ENCODE peak calls at places on chromosome 6, in four cellular contexts. One of them, this sample, is unnamed.

GRCh38 chr6:96542702-96543101 is 20.2 kb upstream of the FHL5 start:
- DNase-seq in GM12878: no peak
- DNase-seq in GM12891: no peak
- DNase-seq in H1: no peak
- DNase-seq in this sample: no peak

GRCh38 chr6:163985710-163986109 is 571.2 kb downstream of the QKI start:
- DNase-seq in GM12891: no peak
- DNase-seq in H1: no peak
- DNase-seq in GM12878: no peak
- DNase-seq in this sample: no peak

GRCh38 chr6:12806811-12807210 is 90.2 kb downstream of the PHACTR1 start:
- DNase-seq in GM12891: no peak
- DNase-seq in H1: no peak
- DNase-seq in GM12878: no peak
- DNase-seq in this sample: no peak

GRCh38 chr6:80932364-80932763 is 820.1 kb downstream of the TENT5A start:
- DNase-seq in H1: no peak
- DNase-seq in GM12891: no peak
- DNase-seq in GM12878: no peak
- DNase-seq in this sample: no peak

GRCh38 chr6:41061196-41061726 is 8.3 kb downstream of the APOBEC2 start:
- DNase-seq in GM12891: no peak
- DNase-seq in H1: no peak
- DNase-seq in GM12878: no peak
- DNase-seq in this sample: no peak

GRCh38 chr6:169664227-169664626 is 37.6 kb downstream of the WDR27 start:
- DNase-seq in GM12878: no peak
- DNase-seq in H1: peak
- DNase-seq in GM12891: no peak
- DNase-seq in this sample: no peak

GRCh38 chr6:53982361-53983050 is 128.7 kb upstream of the MLIP start:
- DNase-seq in GM12878: no peak
- DNase-seq in GM12891: no peak
- DNase-seq in H1: no peak
- DNase-seq in this sample: no peak

GRCh38 chr6:81876977-81877376 is 124.5 kb upstream of the TENT5A start:
- DNase-seq in H1: no peak
- DNase-seq in GM12891: no peak
- DNase-seq in GM12878: no peak
- DNase-seq in this sample: no peak

GRCh38 chr6:161922631-161923119 is 648.8 kb upstream of the AGPAT4 start:
- DNase-seq in GM12878: no peak
- DNase-seq in GM12891: no peak
- DNase-seq in H1: no peak
- DNase-seq in this sample: no peak

GRCh38 chr6:118739976-118740771 is 88.8 kb upstream of the CEP85L start:
- DNase-seq in GM12878: no peak
- DNase-seq in GM12891: no peak
- DNase-seq in H1: no peak
- DNase-seq in this sample: no peak

GRCh38 chr6:108179741-108180140 is 13.9 kb downstream of the NR2E1 start:
- DNase-seq in GM12878: no peak
- DNase-seq in GM12891: no peak
- DNase-seq in H1: peak
- DNase-seq in this sample: no peak

GRCh38 chr6:142569676-142570075 is 267.9 kb downstream of the ADGRG6 start:
- DNase-seq in GM12891: no peak
- DNase-seq in H1: no peak
- DNase-seq in GM12878: no peak
- DNase-seq in this sample: no peak

GRCh38 chr6:2134559-2134958 is 110.8 kb downstream of the GMDS start:
- DNase-seq in GM12878: no peak
- DNase-seq in GM12891: no peak
- DNase-seq in H1: no peak
- DNase-seq in this sample: no peak

GRCh38 chr6:163419413-163420314 is 5.1 kb downstream of the QKI start:
- DNase-seq in GM12878: no peak
- DNase-seq in GM12891: no peak
- DNase-seq in H1: no peak
- DNase-seq in this sample: no peak

GRCh38 chr6:7101290-7101689 is 6.5 kb upstream of the RREB1 start:
- DNase-seq in GM12878: no peak
- DNase-seq in H1: no peak
- DNase-seq in GM12891: no peak
- DNase-seq in this sample: no peak

GRCh38 chr6:105374010-105374420 is 28.9 kb downstream of the PREP start:
- DNase-seq in H1: no peak
- DNase-seq in GM12891: no peak
- DNase-seq in GM12878: no peak
- DNase-seq in this sample: no peak

GRCh38 chr6:135182120-135182992 is 1.2 kb downstream of the MYB start:
- DNase-seq in H1: peak
- DNase-seq in GM12891: no peak
- DNase-seq in GM12878: no peak
- DNase-seq in this sample: no peak

GRCh38 chr6:107506145-107506544 is 16.2 kb downstream of the SOBP start:
- DNase-seq in H1: no peak
- DNase-seq in GM12878: no peak
- DNase-seq in GM12891: no peak
- DNase-seq in this sample: no peak

GRCh38 chr6:106772270-106773142 is 143.1 kb downstream of the QRSL1 start:
- DNase-seq in GM12878: no peak
- DNase-seq in H1: no peak
- DNase-seq in GM12891: no peak
- DNase-seq in this sample: no peak

GRCh38 chr6:157325069-157325805 is 1.9 kb upstream of the TMEM242 start:
- DNase-seq in GM12891: no peak
- DNase-seq in H1: no peak
- DNase-seq in GM12878: no peak
- DNase-seq in this sample: no peak

GRCh38 chr6:40274058-40274457 is 313.1 kb downstream of the LRFN2 start:
- DNase-seq in GM12878: no peak
- DNase-seq in H1: no peak
- DNase-seq in GM12891: no peak
- DNase-seq in this sample: no peak

GRCh38 chr6:114084327-114084890 is 113.5 kb upstream of the HDAC2 start:
- DNase-seq in GM12878: no peak
- DNase-seq in H1: no peak
- DNase-seq in GM12891: no peak
- DNase-seq in this sample: no peak

GRCh38 chr6:6057442-6058053 is 50.8 kb upstream of the NRN1 start:
- DNase-seq in H1: no peak
- DNase-seq in GM12891: peak
- DNase-seq in GM12878: peak
- DNase-seq in this sample: no peak

GRCh38 chr6:65170273-65170672 is 536.8 kb downstream of the EYS start:
- DNase-seq in H1: no peak
- DNase-seq in GM12878: no peak
- DNase-seq in GM12891: no peak
- DNase-seq in this sample: no peak

GRCh38 chr6:25041676-25042598 is 106.2 kb upstream of the RIPOR2 start:
- DNase-seq in H1: no peak
- DNase-seq in GM12891: no peak
- DNase-seq in GM12878: no peak
- DNase-seq in this sample: no peak

GRCh38 chr6:15620616-15621015 is 42.2 kb downstream of the DTNBP1 start:
- DNase-seq in GM12878: no peak
- DNase-seq in H1: no peak
- DNase-seq in GM12891: no peak
- DNase-seq in this sample: no peak

GRCh38 chr6:116847234-116847633 is 18.4 kb upstream of the GPRC6A start:
- DNase-seq in GM12878: no peak
- DNase-seq in H1: no peak
- DNase-seq in GM12891: no peak
- DNase-seq in this sample: no peak

GRCh38 chr6:130122243-130122642 is 100.5 kb downstream of the SAMD3 start:
- DNase-seq in H1: no peak
- DNase-seq in GM12878: no peak
- DNase-seq in GM12891: no peak
- DNase-seq in this sample: no peak

GRCh38 chr6:56838965-56839364 is 115.9 kb upstream of the BEND6 start:
- DNase-seq in H1: no peak
- DNase-seq in GM12878: no peak
- DNase-seq in GM12891: no peak
- DNase-seq in this sample: no peak

GRCh38 chr6:5085638-5086293 is 625 bp downstream of the PPP1R3G start:
- DNase-seq in GM12891: no peak
- DNase-seq in GM12878: no peak
- DNase-seq in H1: peak
- DNase-seq in this sample: no peak

GRCh38 chr6:102848796-102849195 is 1455.3 kb downstream of the GRIK2 start:
- DNase-seq in GM12878: no peak
- DNase-seq in H1: no peak
- DNase-seq in GM12891: no peak
- DNase-seq in this sample: no peak

GRCh38 chr6:40160826-40161225 is 226.6 kb upstream of the MOCS1 start:
- DNase-seq in GM12891: no peak
- DNase-seq in H1: no peak
- DNase-seq in GM12878: no peak
- DNase-seq in this sample: no peak

GRCh38 chr6:548517-548916 is 108.4 kb downstream of the HUS1B start:
- DNase-seq in GM12891: no peak
- DNase-seq in GM12878: no peak
- DNase-seq in H1: no peak
- DNase-seq in this sample: no peak
- TF ChIP-seq POLR2AphosphoS5 in GM12891: no peak
- TF ChIP-seq POLR2AphosphoS5 in GM12878: no peak
- TF ChIP-seq POLR2AphosphoS5 in H1: no peak
- TF ChIP-seq POLR2AphosphoS5 in this sample: no peak

DNA sequence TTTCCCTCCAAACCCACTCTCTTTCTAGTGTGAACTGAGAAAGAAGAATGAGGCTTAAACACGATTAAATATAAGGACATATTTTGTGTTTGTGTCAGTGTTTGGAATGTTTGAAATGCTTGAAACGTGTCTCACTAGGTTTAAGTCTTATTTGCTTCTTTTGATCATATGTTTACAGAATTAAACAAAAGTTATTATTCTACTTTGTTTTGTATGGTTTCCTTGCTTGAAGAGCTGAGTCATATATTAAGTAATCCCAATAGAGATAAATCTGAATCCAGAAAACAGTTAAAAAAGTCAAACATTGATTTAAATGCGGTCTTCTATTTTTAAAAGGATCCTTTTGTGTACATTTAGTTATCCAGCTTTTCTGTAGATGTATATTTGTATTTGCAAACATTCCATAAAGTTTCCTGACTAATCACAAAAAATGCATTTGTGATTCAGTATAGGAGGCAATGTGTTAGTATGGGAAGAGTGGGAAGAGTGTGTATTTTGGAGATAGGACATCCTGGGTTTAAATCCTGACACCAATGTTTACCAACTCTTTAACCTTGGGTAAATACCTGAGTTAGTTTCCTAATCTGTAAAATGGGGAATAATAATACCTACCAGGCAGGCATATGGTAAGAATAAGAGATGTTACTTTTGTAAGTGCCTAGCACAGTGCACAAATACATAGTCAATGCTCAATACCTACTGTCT is 72.9 kb downstream of the TSBP1 start:
- DNase-seq in GM12878: no peak
- DNase-seq in H1: no peak
- DNase-seq in GM12891: no peak
- DNase-seq in this sample: no peak
- TF ChIP-seq TAF1 in GM12878: no peak
- TF ChIP-seq TAF1 in H1: no peak
- TF ChIP-seq TAF1 in GM12891: no peak
- TF ChIP-seq TAF1 in this sample: no peak

GRCh38 chr6:3456794-3457709 is at the start of gene SLC22A23:
- DNase-seq in H1: peak
- DNase-seq in GM12891: peak
- DNase-seq in GM12878: no peak
- DNase-seq in this sample: peak
- TF ChIP-seq POLR2A in H1: no peak
- TF ChIP-seq POLR2A in GM12891: no peak
- TF ChIP-seq POLR2A in GM12878: no peak
- TF ChIP-seq POLR2A in this sample: no peak

GRCh38 chr6:52087498-52087999 is at the start of gene PKHD1:
- DNase-seq in GM12891: no peak
- DNase-seq in H1: no peak
- DNase-seq in GM12878: no peak
- DNase-seq in this sample: no peak
- TF ChIP-seq POLR2AphosphoS5 in GM12891: no peak
- TF ChIP-seq POLR2AphosphoS5 in H1: no peak
- TF ChIP-seq POLR2AphosphoS5 in GM12878: no peak
- TF ChIP-seq POLR2AphosphoS5 in this sample: no peak

GRCh38 chr6:145507251-145507650 is 228.1 kb downstream of the EPM2A start:
- DNase-seq in H1: no peak
- DNase-seq in GM12878: no peak
- DNase-seq in GM12891: no peak
- DNase-seq in this sample: no peak
- TF ChIP-seq TAF1 in H1: no peak
- TF ChIP-seq TAF1 in GM12878: no peak
- TF ChIP-seq TAF1 in GM12891: no peak
- TF ChIP-seq TAF1 in this sample: no peak

GRCh38 chr6:446418-447366 is 55.1 kb downstream of the IRF4 start:
- DNase-seq in H1: peak
- DNase-seq in GM12891: no peak
- DNase-seq in GM12878: no peak
- DNase-seq in this sample: no peak
- TF ChIP-seq POLR2A in H1: no peak
- TF ChIP-seq POLR2A in GM12891: no peak
- TF ChIP-seq POLR2A in GM12878: no peak
- TF ChIP-seq POLR2A in this sample: no peak

DNA sequence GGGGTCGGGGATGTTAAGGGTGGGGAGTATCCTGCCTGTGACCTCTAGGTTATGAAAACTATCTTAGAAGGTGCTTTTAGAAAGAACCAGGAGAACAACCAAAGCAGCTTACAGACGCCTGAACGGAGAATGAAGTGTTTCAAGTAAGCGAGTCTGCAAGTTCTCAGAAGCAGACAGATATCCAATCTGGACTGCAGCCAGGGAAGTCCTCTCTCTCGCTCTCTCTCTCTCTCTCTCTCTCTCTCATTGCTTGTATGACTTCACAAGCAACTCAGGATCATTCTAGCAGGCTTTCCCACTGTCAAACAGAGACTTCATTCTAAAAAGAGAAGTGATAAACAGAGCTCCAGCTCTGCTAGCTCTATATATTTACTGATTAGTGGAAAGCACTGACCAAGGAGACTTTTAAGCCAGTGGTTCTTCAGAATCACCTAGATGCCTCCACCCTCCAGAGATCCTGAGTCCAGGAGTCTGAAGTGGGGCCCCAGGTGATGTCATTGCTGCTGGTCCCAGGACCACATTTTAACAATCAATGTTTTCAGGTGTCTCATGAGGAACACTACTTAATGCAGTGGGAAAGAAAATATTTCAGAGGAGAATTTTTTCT is 6.0 kb downstream of the TCF21 start:
- DNase-seq in GM12891: no peak
- DNase-seq in GM12878: no peak
- DNase-seq in H1: no peak
- DNase-seq in this sample: no peak
- TF ChIP-seq POLR2AphosphoS5 in GM12891: no peak
- TF ChIP-seq POLR2AphosphoS5 in GM12878: no peak
- TF ChIP-seq POLR2AphosphoS5 in H1: no peak
- TF ChIP-seq POLR2AphosphoS5 in this sample: no peak

GRCh38 chr6:110491644-110492317 is 15.4 kb upstream of the SLC22A16 start:
- DNase-seq in H1: no peak
- DNase-seq in GM12891: no peak
- DNase-seq in GM12878: no peak
- DNase-seq in this sample: no peak
- TF ChIP-seq TAF1 in H1: no peak
- TF ChIP-seq TAF1 in GM12891: no peak
- TF ChIP-seq TAF1 in GM12878: no peak
- TF ChIP-seq TAF1 in this sample: no peak

GRCh38 chr6:29967379-29968010 is 25.2 kb downstream of the HLA-A start:
- DNase-seq in GM12891: no peak
- DNase-seq in H1: no peak
- DNase-seq in GM12878: peak
- DNase-seq in this sample: no peak
- TF ChIP-seq POLR2A in GM12891: no peak
- TF ChIP-seq POLR2A in H1: no peak
- TF ChIP-seq POLR2A in GM12878: no peak
- TF ChIP-seq POLR2A in this sample: no peak

This sample was measured in GM12892.